ENCODE peak calls at places on chromosomes 1 and 21, in six cellular contexts. One of them, this sample, is unnamed.
A peak's percentile ranks its signal among the peaks of the same experiment; 100 is the strongest.

GRCh38 chr21:17829472-17829871 is 10.3 kb upstream of the C21orf91 start:
- DNase-seq in endodermal cell: no peak
- DNase-seq in HCT116: no peak
- DNase-seq in uterus: no peak
- DNase-seq in sigmoid colon: no peak
- DNase-seq in Panc1: no peak
- DNase-seq in this sample: no peak

GRCh38 chr1:194755241-194755953 is 1569.0 kb upstream of the B3GALT2 start:
- DNase-seq in sigmoid colon: no peak
- DNase-seq in uterus: no peak
- DNase-seq in endodermal cell: no peak
- DNase-seq in HCT116: no peak
- DNase-seq in Panc1: no peak
- DNase-seq in this sample: no peak

GRCh38 chr1:12040457-12041051 is 21.3 kb downstream of the MIIP start:
- DNase-seq in uterus: peak; percentile 60
- DNase-seq in HCT116: no peak
- DNase-seq in Panc1: no peak
- DNase-seq in endodermal cell: no peak
- DNase-seq in sigmoid colon: no peak
- DNase-seq in this sample: peak; percentile 46

GRCh38 chr1:229047161-229047840 is 223.6 kb upstream of the RAB4A start:
- DNase-seq in endodermal cell: no peak
- DNase-seq in sigmoid colon: no peak
- DNase-seq in Panc1: no peak
- DNase-seq in HCT116: no peak
- DNase-seq in uterus: no peak
- DNase-seq in this sample: no peak

GRCh38 chr1:74343191-74343590 is 108.0 kb downstream of the TNNI3K start:
- DNase-seq in HCT116: no peak
- DNase-seq in uterus: peak; percentile 17
- DNase-seq in endodermal cell: no peak
- DNase-seq in Panc1: no peak
- DNase-seq in sigmoid colon: no peak
- DNase-seq in this sample: no peak

GRCh38 chr1:168609133-168609715 is 32.8 kb downstream of the XCL1 start:
- DNase-seq in HCT116: no peak
- DNase-seq in Panc1: no peak
- DNase-seq in endodermal cell: peak; percentile 78
- DNase-seq in uterus: peak; percentile 76
- DNase-seq in sigmoid colon: peak; percentile 71
- DNase-seq in this sample: no peak

GRCh38 chr1:33260435-33260980 is 4.2 kb downstream of the ZNF362 start:
- DNase-seq in sigmoid colon: no peak
- DNase-seq in endodermal cell: no peak
- DNase-seq in HCT116: no peak
- DNase-seq in Panc1: no peak
- DNase-seq in uterus: no peak
- DNase-seq in this sample: no peak

GRCh38 chr1:182889997-182890396 is 50.9 kb downstream of the DHX9 start:
- DNase-seq in uterus: no peak
- DNase-seq in HCT116: no peak
- DNase-seq in endodermal cell: peak; percentile 49
- DNase-seq in Panc1: no peak
- DNase-seq in sigmoid colon: no peak
- DNase-seq in this sample: peak; percentile 29

GRCh38 chr1:229341811-229342304 is 989 bp downstream of the CCSAP start:
- DNase-seq in sigmoid colon: peak; percentile 63
- DNase-seq in endodermal cell: no peak
- DNase-seq in Panc1: no peak
- DNase-seq in HCT116: no peak
- DNase-seq in uterus: no peak
- DNase-seq in this sample: peak; percentile 84

GRCh38 chr1:221431968-221432367 is 309.9 kb downstream of the DUSP10 start:
- DNase-seq in uterus: no peak
- DNase-seq in HCT116: no peak
- DNase-seq in sigmoid colon: no peak
- DNase-seq in endodermal cell: no peak
- DNase-seq in Panc1: no peak
- DNase-seq in this sample: no peak

GRCh38 chr1:221435510-221435909 is 306.4 kb downstream of the DUSP10 start:
- DNase-seq in uterus: no peak
- DNase-seq in sigmoid colon: no peak
- DNase-seq in endodermal cell: no peak
- DNase-seq in HCT116: peak; percentile 46
- DNase-seq in Panc1: no peak
- DNase-seq in this sample: peak; percentile 28

GRCh38 chr1:221429262-221429661 is 312.6 kb downstream of the DUSP10 start:
- DNase-seq in uterus: no peak
- DNase-seq in HCT116: no peak
- DNase-seq in endodermal cell: no peak
- DNase-seq in Panc1: no peak
- DNase-seq in sigmoid colon: no peak
- DNase-seq in this sample: peak; percentile 22

GRCh38 chr1:221430133-221430960 is 311.5 kb downstream of the DUSP10 start:
- DNase-seq in Panc1: no peak
- DNase-seq in sigmoid colon: no peak
- DNase-seq in HCT116: no peak
- DNase-seq in uterus: no peak
- DNase-seq in endodermal cell: no peak
- DNase-seq in this sample: no peak

GRCh38 chr1:221431068-221431651 is 310.7 kb downstream of the DUSP10 start:
- DNase-seq in endodermal cell: no peak
- DNase-seq in sigmoid colon: no peak
- DNase-seq in Panc1: no peak
- DNase-seq in uterus: no peak
- DNase-seq in HCT116: no peak
- DNase-seq in this sample: no peak
- TF ChIP-seq CTCF in endodermal cell: no peak
- TF ChIP-seq CTCF in sigmoid colon: no peak
- TF ChIP-seq CTCF in Panc1: peak; percentile 21
- TF ChIP-seq CTCF in uterus: no peak
- TF ChIP-seq CTCF in HCT116: no peak
- TF ChIP-seq CTCF in this sample: no peak

DNA sequence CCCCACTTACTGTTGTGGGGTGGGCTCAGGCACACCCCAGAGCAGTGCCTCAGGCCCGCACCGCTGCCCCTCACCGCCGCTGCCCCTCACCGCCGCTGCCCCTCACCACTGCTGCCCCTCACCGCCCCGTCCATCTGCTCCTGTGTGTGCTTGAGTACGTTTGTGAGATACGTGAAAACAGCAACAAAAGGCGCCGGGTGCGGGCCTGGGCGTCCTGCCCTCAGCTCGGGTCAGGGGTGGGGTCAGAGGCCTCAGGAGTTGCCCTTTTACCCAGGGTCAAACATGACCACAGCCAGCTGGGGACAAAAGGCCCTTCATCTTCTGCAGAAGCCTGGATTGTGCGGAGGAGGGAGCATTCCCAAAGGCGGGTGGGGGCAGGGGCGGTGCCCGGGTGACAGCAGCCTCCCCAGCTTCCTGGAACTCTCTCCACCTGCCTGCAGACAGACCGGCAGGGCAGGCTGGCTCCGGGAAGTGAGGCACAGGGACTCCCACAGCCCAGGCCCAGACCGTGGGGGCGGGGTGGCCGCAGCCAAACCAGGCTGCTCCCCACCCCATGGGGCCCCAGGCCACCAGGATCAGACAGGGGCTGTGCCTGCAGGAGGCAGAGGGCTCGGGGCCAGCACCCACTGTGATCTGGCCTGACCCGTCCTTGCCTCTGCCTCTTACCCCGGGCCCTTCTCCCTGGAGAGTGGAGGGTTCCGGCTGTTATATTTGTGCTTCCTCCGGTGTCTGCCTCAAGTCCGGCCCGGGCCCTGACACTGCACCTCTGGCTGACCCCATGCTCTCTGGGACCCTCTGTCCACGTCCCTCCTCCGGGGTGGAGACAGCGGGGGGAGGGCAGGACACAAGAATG is 2.3 kb upstream of the VWA1 start:
- DNase-seq in endodermal cell: peak; percentile 86
- DNase-seq in sigmoid colon: peak; percentile 88
- DNase-seq in HCT116: no peak
- DNase-seq in Panc1: no peak
- DNase-seq in uterus: peak; percentile 72
- DNase-seq in this sample: no peak
- H3K27me3 ChIP-seq in endodermal cell: peaks cover 16% of the 10 kb centered on the region
- H3K27me3 ChIP-seq in sigmoid colon: no peaks in the 10 kb centered on the region
- H3K27me3 ChIP-seq in HCT116: no peaks in the 10 kb centered on the region
- H3K27me3 ChIP-seq in Panc1: no peaks in the 10 kb centered on the region
- H3K27me3 ChIP-seq in uterus: no peaks in the 10 kb centered on the region
- H3K27me3 ChIP-seq in this sample: peaks cover 23% of the 10 kb centered on the region

GRCh38 chr1:9097947-9098705 is 28.7 kb upstream of the SLC2A5 start:
- DNase-seq in Panc1: no peak
- DNase-seq in endodermal cell: no peak
- DNase-seq in sigmoid colon: no peak
- DNase-seq in HCT116: no peak
- DNase-seq in uterus: no peak
- DNase-seq in this sample: no peak

GRCh38 chr1:9100471-9101043 is 28.3 kb downstream of the GPR157 start:
- DNase-seq in HCT116: no peak
- DNase-seq in Panc1: no peak
- DNase-seq in uterus: no peak
- DNase-seq in endodermal cell: no peak
- DNase-seq in sigmoid colon: peak; percentile 13
- DNase-seq in this sample: no peak

GRCh38 chr1:9095818-9096217 is 26.4 kb upstream of the SLC2A5 start:
- DNase-seq in Panc1: no peak
- DNase-seq in sigmoid colon: no peak
- DNase-seq in uterus: no peak
- DNase-seq in HCT116: no peak
- DNase-seq in endodermal cell: no peak
- DNase-seq in this sample: no peak

GRCh38 chr1:9101510-9102146 is 27.3 kb downstream of the GPR157 start:
- DNase-seq in sigmoid colon: peak; percentile 67
- DNase-seq in uterus: peak; percentile 40
- DNase-seq in HCT116: peak; percentile 19
- DNase-seq in endodermal cell: peak; percentile 90
- DNase-seq in Panc1: no peak
- DNase-seq in this sample: no peak

GRCh38 chr1:9099555-9099954 is 29.3 kb downstream of the GPR157 start:
- DNase-seq in Panc1: no peak
- DNase-seq in uterus: no peak
- DNase-seq in endodermal cell: no peak
- DNase-seq in sigmoid colon: no peak
- DNase-seq in HCT116: no peak
- DNase-seq in this sample: no peak
- TF ChIP-seq CTCF in Panc1: no peak
- TF ChIP-seq CTCF in uterus: no peak
- TF ChIP-seq CTCF in endodermal cell: peak; percentile 65
- TF ChIP-seq CTCF in sigmoid colon: no peak
- TF ChIP-seq CTCF in HCT116: peak; percentile 15
- TF ChIP-seq CTCF in this sample: no peak

GRCh38 chr1:214545293-214545692 is 6.1 kb downstream of the PTPN14 start:
- DNase-seq in HCT116: no peak
- DNase-seq in sigmoid colon: no peak
- DNase-seq in endodermal cell: no peak
- DNase-seq in uterus: no peak
- DNase-seq in Panc1: no peak
- DNase-seq in this sample: no peak
- H3K27me3 ChIP-seq in HCT116: no peaks in the 10 kb centered on the region
- H3K27me3 ChIP-seq in sigmoid colon: no peaks in the 10 kb centered on the region
- H3K27me3 ChIP-seq in endodermal cell: no peaks in the 10 kb centered on the region
- H3K27me3 ChIP-seq in uterus: no peaks in the 10 kb centered on the region
- H3K27me3 ChIP-seq in Panc1: no peaks in the 10 kb centered on the region
- H3K27me3 ChIP-seq in this sample: peaks cover 13% of the 10 kb centered on the region

DNA sequence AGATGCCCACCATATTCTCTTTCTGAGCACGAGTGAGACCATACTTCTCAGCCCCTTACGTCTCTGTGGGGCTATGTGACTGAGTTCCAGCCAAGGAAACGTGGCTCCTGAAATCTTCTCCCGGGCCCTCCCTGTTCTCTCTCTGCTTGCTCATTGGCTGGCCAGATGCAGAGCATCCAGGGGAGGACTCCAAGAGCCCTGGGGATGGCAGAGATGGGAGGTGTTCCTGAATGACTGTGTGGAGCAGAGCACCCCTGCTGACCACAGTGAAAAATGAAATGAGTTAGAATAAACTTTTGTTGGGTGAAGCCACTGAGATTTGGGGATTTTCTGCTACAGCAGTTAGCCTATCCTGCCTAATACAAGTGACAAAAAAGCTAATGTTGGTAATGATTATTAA is 23.8 kb downstream of the KIAA0040 start:
- DNase-seq in HCT116: no peak
- DNase-seq in uterus: no peak
- DNase-seq in Panc1: no peak
- DNase-seq in endodermal cell: no peak
- DNase-seq in sigmoid colon: no peak
- DNase-seq in this sample: no peak
- TF ChIP-seq CTCF in HCT116: no peak
- TF ChIP-seq CTCF in uterus: no peak
- TF ChIP-seq CTCF in Panc1: no peak
- TF ChIP-seq CTCF in endodermal cell: no peak
- TF ChIP-seq CTCF in sigmoid colon: no peak
- TF ChIP-seq CTCF in this sample: no peak

DNA sequence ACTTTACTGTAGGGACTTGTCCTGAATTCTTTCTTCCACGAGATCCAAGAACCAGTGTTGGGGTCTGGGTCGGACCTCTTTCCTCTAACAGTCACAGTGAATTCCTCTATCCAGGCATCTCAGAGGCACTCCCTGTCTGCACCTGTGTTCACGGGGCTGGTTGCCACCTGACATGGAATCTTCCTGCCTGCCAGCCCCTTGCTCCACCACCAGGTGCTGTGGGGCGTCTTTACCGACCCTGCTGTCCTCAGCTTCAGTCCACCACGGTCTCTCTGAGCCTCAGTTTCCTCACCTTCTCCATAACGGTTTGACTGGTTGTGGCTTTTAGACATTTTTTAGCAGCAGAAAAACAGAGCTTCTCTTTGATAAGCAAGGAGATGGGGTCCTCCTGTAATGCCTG is 62.7 kb downstream of the SDC3 start:
- DNase-seq in sigmoid colon: no peak
- DNase-seq in uterus: no peak
- DNase-seq in Panc1: no peak
- DNase-seq in endodermal cell: peak; percentile 76
- DNase-seq in HCT116: no peak
- DNase-seq in this sample: no peak
- H3K27me3 ChIP-seq in sigmoid colon: no peaks in the 10 kb centered on the region
- H3K27me3 ChIP-seq in uterus: no peaks in the 10 kb centered on the region
- H3K27me3 ChIP-seq in Panc1: no peaks in the 10 kb centered on the region
- H3K27me3 ChIP-seq in endodermal cell: no peaks in the 10 kb centered on the region
- H3K27me3 ChIP-seq in HCT116: peaks cover 29% of the 10 kb centered on the region
- H3K27me3 ChIP-seq in this sample: peaks cover 52% of the 10 kb centered on the region

DNA sequence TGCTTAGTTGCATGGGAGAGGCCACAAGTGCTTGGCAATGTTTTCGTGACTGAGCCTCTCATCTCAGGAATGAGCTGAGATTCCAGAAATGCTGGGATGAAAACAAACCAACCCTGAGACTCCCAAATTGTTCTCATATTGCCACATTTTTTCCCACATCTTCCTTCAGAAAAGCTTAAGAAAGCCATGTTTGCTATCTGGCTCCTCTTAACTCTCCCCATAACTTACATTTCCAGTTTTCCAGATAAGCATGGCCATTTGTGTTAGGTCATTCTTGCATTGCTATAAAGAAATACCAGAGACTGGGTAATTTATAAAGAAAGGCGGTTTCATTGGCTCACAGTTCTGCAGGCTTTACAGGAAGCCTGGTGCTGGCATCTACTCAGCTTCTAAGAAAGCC is 17.2 kb downstream of the DSCAM start:
- DNase-seq in sigmoid colon: no peak
- DNase-seq in HCT116: no peak
- DNase-seq in uterus: no peak
- DNase-seq in endodermal cell: no peak
- DNase-seq in Panc1: no peak
- DNase-seq in this sample: no peak
- TF ChIP-seq CTCF in sigmoid colon: no peak
- TF ChIP-seq CTCF in HCT116: no peak
- TF ChIP-seq CTCF in uterus: no peak
- TF ChIP-seq CTCF in endodermal cell: no peak
- TF ChIP-seq CTCF in Panc1: no peak
- TF ChIP-seq CTCF in this sample: no peak